ENCODE peak calls at places on chromosomes 11 and 22, in seven cellular contexts. C is cardiac muscle cell; G is CD8-positive, alpha-beta T cell; Y is CD8-positive, alpha-beta memory T cell; W is sigmoid colon; X is psoas muscle; O is PC-3. J is an unnamed sample. For H3K4me1, the result is how much of the 10 kb centered on the place peaks cover.

GRCh38 chr11:116879789-116880402 is 42.5 kb upstream of the APOA1 start:
- DNase-seq in C (peak), G (no peak), Y (peak), W (no peak), X (no peak), O (peak), J (peak)

GRCh38 chr11:4577761-4578160 is 3.8 kb upstream of the OR52I2 start:
- DNase-seq in C (no peak), G (no peak), Y (no peak), W (no peak), X (no peak), O (no peak), J (no peak)

GRCh38 chr11:121466063-121466794 is 13.5 kb upstream of the SORL1-AS1 start:
- DNase-seq in C (peak), G (peak), Y (peak), W (peak), X (peak), O (peak), J (peak)

GRCh38 chr11:47220401-47220821 is 5.6 kb downstream of the DDB2 start:
- DNase-seq in C (peak), G (no peak), Y (no peak), W (no peak), X (no peak), O (peak), J (no peak)

GRCh38 chr11:48170840-48171233 is 45.8 kb upstream of the OR4B1 start:
- DNase-seq in C (peak), G (no peak), Y (no peak), W (no peak), X (no peak), O (no peak), J (no peak)

GRCh38 chr22:29450222-29450621 is 11.8 kb downstream of the RFPL1 start:
- DNase-seq in C (no peak), G (no peak), Y (no peak), W (no peak), X (no peak), O (no peak), J (no peak)

GRCh38 chr11:128772814-128773213 is 78.9 kb downstream of the FLI1 start:
- DNase-seq in C (no peak), G (peak), Y (peak), W (no peak), X (peak), O (no peak), J (no peak)

GRCh38 chr11:111909378-111909777 is 2.2 kb downstream of the CRYAB start:
- DNase-seq in C (no peak), G (no peak), Y (no peak), W (no peak), X (no peak), O (no peak), J (no peak)

GRCh38 chr11:77569671-77570070 is 20.1 kb upstream of the AQP11 start:
- DNase-seq in C (no peak), G (no peak), Y (no peak), W (no peak), X (no peak), O (no peak), J (no peak)

GRCh38 chr11:20110908-20111669 is 49.2 kb downstream of the DBX1 start:
- DNase-seq in C (peak), G (no peak), Y (peak), W (no peak), X (no peak), O (peak), J (peak)

GRCh38 chr11:87425943-87426342 is 388.2 kb downstream of the TMEM135 start:
- DNase-seq in C (no peak), G (no peak), Y (no peak), W (no peak), X (no peak), O (peak), J (no peak)

GRCh38 chr22:50010676-50011446 is 1.7 kb downstream of the IL17REL start:
- DNase-seq in C (no peak), G (peak), Y (peak), W (peak), X (no peak), O (no peak), J (no peak)

GRCh38 chr11:77197626-77198320 is 69.7 kb downstream of the MYO7A start:
- DNase-seq in C (no peak), G (no peak), Y (no peak), W (peak), X (no peak), O (no peak), J (no peak)

GRCh38 chr22:30280495-30280894 is 8.8 kb downstream of the CASTOR1 start:
- DNase-seq in C (no peak), G (no peak), Y (no peak), W (no peak), X (no peak), O (no peak), J (no peak)

GRCh38 chr11:29190313-29190712 is 826.5 kb downstream of the KCNA4 start:
- DNase-seq in C (no peak), G (no peak), Y (no peak), W (no peak), X (no peak), O (no peak), J (no peak)

GRCh38 chr22:42277988-42278776 is 7.7 kb upstream of the TCF20 start:
- DNase-seq in C (peak), G (no peak), Y (no peak), W (peak), X (no peak), O (no peak), J (peak)

GRCh38 chr11:6404341-6405038 is 14.2 kb downstream of the SMPD1 start:
- DNase-seq in C (no peak), G (peak), Y (peak), W (no peak), X (no peak), O (no peak), J (no peak)

GRCh38 chr11:46377831-46378230 is 3.6 kb upstream of the MDK start:
- DNase-seq in C (no peak), G (peak), Y (no peak), W (no peak), X (no peak), O (no peak), J (no peak)

GRCh38 chr22:49272546-49273125 is 555.0 kb downstream of the BRD1 start:
- DNase-seq in C (no peak), G (no peak), Y (no peak), W (no peak), X (no peak), O (no peak), J (no peak)

GRCh38 chr11:132402056-132402684 is 1031.8 kb downstream of the NTM start:
- DNase-seq in C (peak), G (no peak), Y (no peak), W (no peak), X (no peak), O (peak), J (peak)

GRCh38 chr11:128212324-128212723 is 375.0 kb downstream of the ETS1 start:
- DNase-seq in C (no peak), G (no peak), Y (no peak), W (no peak), X (no peak), O (no peak), J (no peak)

GRCh38 chr11:75795276-75796090 is 19.5 kb upstream of the UVRAG start:
- DNase-seq in C (no peak), G (no peak), Y (no peak), W (no peak), X (no peak), O (peak), J (no peak)

GRCh38 chr22:25105817-25106650 is 93.6 kb upstream of the CRYBB3 start:
- DNase-seq in C (no peak), G (no peak), Y (no peak), W (no peak), X (no peak), O (no peak), J (no peak)

GRCh38 chr11:41895106-41895505 is 435.7 kb upstream of the LRRC4C start:
- DNase-seq in C (no peak), G (no peak), Y (no peak), W (no peak), X (no peak), O (no peak), J (no peak)

GRCh38 chr11:35083181-35084061 is 55.5 kb upstream of the CD44 start:
- DNase-seq in C (peak), G (peak), Y (peak), W (peak), X (peak), O (peak), J (no peak)

GRCh38 chr11:73239571-73240189 is 21.6 kb downstream of the P2RY2 start:
- DNase-seq in C (no peak), G (no peak), Y (no peak), W (peak), X (no peak), O (no peak), J (no peak)

GRCh38 chr22:45763236-45763624 is 91.6 kb downstream of the ATXN10 start:
- DNase-seq in C (no peak), G (no peak), Y (no peak), W (no peak), X (peak), O (no peak), J (no peak)

GRCh38 chr11:61384271-61385242 is 7.8 kb upstream of the TMEM216 start:
- DNase-seq in C (peak), G (no peak), Y (no peak), W (no peak), X (no peak), O (peak), J (no peak)

GRCh38 chr22:36385491-36386350 is 2.0 kb downstream of the MYH9 start:
- DNase-seq in C (no peak), G (peak), Y (peak), W (peak), X (peak), O (peak), J (no peak)

GRCh38 chr11:17720796-17721171 is 1.4 kb downstream of the MYOD1 start:
- DNase-seq in C (no peak), G (no peak), Y (no peak), W (no peak), X (no peak), O (no peak), J (peak)

GRCh38 chr11:58006940-58007339 is 16.7 kb upstream of the OR9Q1 start:
- DNase-seq in C (peak), G (no peak), Y (no peak), W (no peak), X (no peak), O (peak), J (no peak)

GRCh38 chr11:7574491-7575129 is 60.8 kb downstream of the PPFIBP2 start:
- DNase-seq in C (peak), G (no peak), Y (no peak), W (no peak), X (no peak), O (no peak), J (no peak)

GRCh38 chr11:7572001-7572712 is 58.4 kb downstream of the PPFIBP2 start:
- DNase-seq in C (no peak), G (no peak), Y (no peak), W (no peak), X (no peak), O (peak), J (peak)

GRCh38 chr11:7571640-7572000 is 57.8 kb downstream of the PPFIBP2 start:
- DNase-seq in C (peak), G (no peak), Y (no peak), W (peak), X (peak), O (peak), J (peak)

GRCh38 chr11:7573558-7574296 is 59.9 kb downstream of the PPFIBP2 start:
- DNase-seq in C (no peak), G (no peak), Y (no peak), W (no peak), X (no peak), O (no peak), J (no peak)

DNA sequence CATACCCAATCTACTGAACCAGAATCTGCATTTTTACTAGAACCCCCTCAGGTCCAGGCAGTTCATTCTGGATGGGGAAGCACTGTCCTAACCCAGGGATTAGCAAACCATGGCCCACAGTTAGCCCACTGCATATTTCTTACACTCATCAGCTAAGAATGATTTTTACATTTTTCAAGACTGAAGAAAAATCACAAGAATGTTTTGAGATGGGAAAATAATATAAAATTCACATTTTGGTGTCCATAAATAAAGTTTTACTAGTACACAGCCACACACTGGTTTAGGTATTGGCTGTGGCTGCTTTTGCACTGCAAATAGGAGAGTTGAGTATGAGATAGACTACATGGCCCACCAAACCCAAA is 59.4 kb downstream of the PPFIBP2 start:
- DNase-seq in C (no peak), G (no peak), Y (no peak), W (no peak), X (no peak), O (no peak), J (no peak)
- H3K4me1 ChIP-seq in C (under half), G (under half), Y (under half), W (under half), X (under half), O (under half), J (under half)

GRCh38 chr11:124865902-124866851 is 945 bp downstream of the ROBO3 start:
- DNase-seq in C (peak), G (peak), Y (peak), W (peak), X (peak), O (peak), J (peak)
- H3K4me3 ChIP-seq in C (peak), G (peak), Y (no peak), W (peak), X (peak), O (peak), J (peak)

GRCh38 chr11:64357904-64358535 is 942 bp upstream of the RPS6KA4 start:
- DNase-seq in C (no peak), G (no peak), Y (no peak), W (no peak), X (no peak), O (peak), J (peak)

GRCh38 chr11:64357446-64357845 is 1.5 kb upstream of the RPS6KA4 start:
- DNase-seq in C (no peak), G (no peak), Y (no peak), W (no peak), X (no peak), O (no peak), J (peak)

GRCh38 chr11:64358907-64359711 is at the start of gene RPS6KA4:
- DNase-seq in C (peak), G (no peak), Y (peak), W (no peak), X (peak), O (peak), J (peak)

GRCh38 chr11:64359712-64360402 is 895 bp downstream of the RPS6KA4 start:
- DNase-seq in C (no peak), G (no peak), Y (peak), W (no peak), X (no peak), O (peak), J (peak)

GRCh38 chr11:64358536-64358906 is 441 bp upstream of the RPS6KA4 start:
- DNase-seq in C (no peak), G (no peak), Y (no peak), W (no peak), X (no peak), O (no peak), J (no peak)
- H3K4me1 ChIP-seq in C (under half), G (under half), Y (under half), W (under half), X (under half), O (under half), J (under half)

GRCh38 chr11:37504066-37504611 is 906.1 kb upstream of the RAG2 start:
- DNase-seq in C (peak), G (no peak), Y (no peak), W (no peak), X (no peak), O (peak), J (no peak)
- H3K4me3 ChIP-seq in C (no peak), G (no peak), Y (no peak), W (no peak), X (no peak), O (peak), J (peak)

DNA sequence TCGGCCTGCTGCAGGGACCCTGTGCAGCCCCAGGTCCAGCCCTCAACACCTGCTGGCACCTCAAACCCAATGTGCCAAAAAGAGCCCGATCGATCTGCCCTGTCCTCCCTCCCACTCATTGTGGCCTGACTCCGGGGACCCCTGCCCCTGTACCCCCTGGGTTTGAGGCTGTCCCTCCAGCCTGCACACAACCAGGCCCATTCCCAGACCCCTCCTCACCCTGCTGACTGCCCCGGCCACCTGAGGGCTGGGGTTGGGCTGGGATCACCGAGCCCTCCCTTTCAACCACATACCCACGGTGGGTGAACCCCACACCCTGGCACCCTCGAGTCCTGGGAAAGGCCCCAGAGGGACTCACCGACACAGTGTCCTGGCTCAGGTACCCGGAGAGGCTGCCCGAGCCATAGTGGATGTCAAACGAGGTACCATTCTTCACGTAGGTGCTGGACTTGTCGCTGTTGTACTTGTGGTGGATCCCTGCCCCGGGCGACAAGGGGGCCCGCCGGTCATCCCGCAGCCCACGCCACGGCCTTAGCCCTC is 5.0 kb downstream of the CTSD start:
- DNase-seq in C (no peak), G (no peak), Y (no peak), W (no peak), X (peak), O (no peak), J (no peak)
- H3K4me1 ChIP-seq in C (under half), G (half or more), Y (half or more), W (under half), X (half or more), O (under half), J (under half)

J was measured in SK-N-SH.